ENCODE peak calls at places on chromosomes 12 and 14, in eight cellular contexts. Q is effector memory CD4-positive, alpha-beta T cell; E is transverse colon; C is aorta; L is endothelial cell of umbilical vein; M is left ventricle myocardium inferior; U is adipocyte; N is right atrium auricular region. B is an unnamed sample.

GRCh38 chr14:28902930-28903329 is 136.3 kb downstream of the FOXG1 start:
- DNase-seq in Q (no peak), E (no peak), C (no peak), L (no peak), M (no peak), U (peak; percentile 2), N (no peak), B (no peak)

GRCh38 chr14:38127784-38128183 is 79.9 kb upstream of the SSTR1 start:
- DNase-seq in Q (no peak), E (no peak), C (no peak), L (no peak), M (no peak), U (peak; percentile 48), N (no peak), B (no peak)

GRCh38 chr14:38078393-38078792 is 129.3 kb upstream of the SSTR1 start:
- DNase-seq in Q (peak; percentile 64), E (peak; percentile 12), C (no peak), L (no peak), M (no peak), U (no peak), N (no peak), B (no peak)

GRCh38 chr14:61891251-61891650 is 129.0 kb downstream of the SNAPC1 start:
- DNase-seq in Q (no peak), E (no peak), C (no peak), L (peak; percentile 14), M (no peak), U (peak; percentile 21), N (no peak), B (peak; percentile 1)

GRCh38 chr14:89661392-89661791 is 244.4 kb upstream of the FOXN3 start:
- DNase-seq in Q (no peak), E (peak; percentile 51), C (no peak), L (no peak), M (no peak), U (no peak), N (no peak), B (no peak)

GRCh38 chr14:73712540-73713141 is 1.5 kb downstream of the PNMA1 start:
- DNase-seq in Q (no peak), E (no peak), C (no peak), L (peak; percentile 35), M (no peak), U (peak; percentile 50), N (no peak), B (peak; percentile 26)

GRCh38 chr14:79732911-79733310 is 478.4 kb downstream of the DIO2 start:
- DNase-seq in Q (no peak), E (no peak), C (no peak), L (no peak), M (no peak), U (peak; percentile 14), N (no peak), B (no peak)

GRCh38 chr14:55297611-55298323 is 26.5 kb downstream of the FBXO34 start:
- DNase-seq in Q (no peak), E (peak; percentile 76), C (no peak), L (peak; percentile 60), M (no peak), U (no peak), N (no peak), B (no peak)

GRCh38 chr14:22155582-22155981 is 433.4 kb downstream of the DAD1 start:
- DNase-seq in Q (no peak), E (no peak), C (no peak), L (no peak), M (no peak), U (no peak), N (no peak), B (no peak)

GRCh38 chr14:64444984-64445845 is 20.1 kb upstream of the AKAP5 start:
- DNase-seq in Q (no peak), E (peak; percentile 45), C (peak; percentile 52), L (peak; percentile 84), M (no peak), U (peak; percentile 87), N (no peak), B (no peak)

GRCh38 chr14:101360045-101360931 is 201.0 kb upstream of the DIO3 start:
- DNase-seq in Q (no peak), E (peak; percentile 70), C (peak; percentile 55), L (no peak), M (peak; percentile 67), U (no peak), N (peak; percentile 80), B (no peak)

GRCh38 chr12:32903318-32903717 is 6.7 kb upstream of the PKP2 start:
- DNase-seq in Q (no peak), E (no peak), C (no peak), L (no peak), M (no peak), U (no peak), N (no peak), B (no peak)

GRCh38 chr14:49193365-49194050 is 392.7 kb downstream of the RPS29 start:
- DNase-seq in Q (no peak), E (no peak), C (no peak), L (no peak), M (no peak), U (no peak), N (no peak), B (no peak)

GRCh38 chr12:2417761-2418160 is 365.0 kb downstream of the CACNA1C start:
- DNase-seq in Q (no peak), E (no peak), C (no peak), L (no peak), M (no peak), U (no peak), N (no peak), B (no peak)

DNA sequence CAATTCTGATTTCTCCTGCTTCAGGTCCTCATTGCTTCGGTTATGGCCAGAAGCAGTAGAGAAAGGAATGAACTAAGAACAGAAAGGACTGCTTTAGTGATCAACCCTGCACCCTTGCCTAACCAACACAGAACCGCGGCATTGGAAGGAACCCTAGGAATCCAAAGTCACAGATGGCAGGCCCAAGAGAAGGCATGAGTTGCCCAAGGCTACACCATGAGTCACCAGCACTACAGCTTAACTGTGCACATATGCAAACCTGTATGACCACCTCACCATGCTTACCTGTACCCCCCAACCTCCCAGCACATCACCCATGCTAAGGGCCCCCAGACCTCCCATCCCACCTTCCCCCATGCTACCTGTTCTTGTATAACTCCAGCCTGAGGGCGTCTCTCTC is 25.9 kb upstream of the BLTP3B start:
- DNase-seq in Q (no peak), E (no peak), C (no peak), L (no peak), M (no peak), U (no peak), N (peak; percentile 9), B (no peak)
- H3K4me3 ChIP-seq in Q (no peak overlapping the region), E (no peak overlapping the region), C (no peak overlapping the region), L (no peak overlapping the region), M (no peak overlapping the region), U (no peak overlapping the region), N (no peak overlapping the region), B (no peak overlapping the region)

GRCh38 chr12:53539526-53539925 is 32.2 kb upstream of the NPFF start:
- DNase-seq in Q (no peak), E (no peak), C (no peak), L (no peak), M (no peak), U (no peak), N (no peak), B (no peak)

GRCh38 chr12:53533476-53533875 is 26.2 kb upstream of the NPFF start:
- DNase-seq in Q (no peak), E (no peak), C (no peak), L (no peak), M (no peak), U (no peak), N (no peak), B (no peak)

GRCh38 chr12:53543539-53543938 is 36.3 kb upstream of the NPFF start:
- DNase-seq in Q (no peak), E (peak; percentile 51), C (peak; percentile 63), L (peak; percentile 78), M (peak; percentile 28), U (peak; percentile 86), N (peak; percentile 64), B (peak; percentile 55)

GRCh38 chr12:53536962-53537361 is 29.7 kb upstream of the NPFF start:
- DNase-seq in Q (no peak), E (no peak), C (no peak), L (no peak), M (no peak), U (no peak), N (no peak), B (no peak)

DNA sequence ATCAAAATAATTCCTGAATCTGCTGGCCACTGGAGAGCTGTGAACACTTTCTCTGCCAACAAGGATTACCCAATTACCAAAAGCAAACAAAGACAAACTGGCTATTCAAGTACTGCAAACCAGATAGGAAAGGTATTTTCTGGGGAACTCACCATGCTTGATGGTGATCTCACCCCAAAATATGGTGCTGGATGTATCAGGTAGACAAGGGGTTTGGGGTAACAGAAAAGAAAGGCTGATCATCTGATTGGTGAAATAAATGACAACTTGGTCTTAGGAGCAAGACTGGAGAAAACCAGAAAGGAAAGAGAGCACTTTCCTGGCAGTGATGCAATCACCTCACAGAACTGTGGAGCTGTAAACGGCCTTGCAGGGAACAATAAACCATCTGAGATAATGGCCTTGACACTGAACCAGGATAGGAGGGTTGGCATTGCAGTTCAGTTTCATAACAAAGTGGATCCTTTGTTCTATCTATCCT is 31.0 kb upstream of the NPFF start:
- DNase-seq in Q (no peak), E (peak; percentile 48), C (no peak), L (peak; percentile 50), M (no peak), U (peak; percentile 73), N (no peak), B (no peak)
- H3K36me3 ChIP-seq in Q (peaks cover 48% of the 10 kb centered on the region), E (peaks cover 4% of the 10 kb centered on the region), C (peaks cover 1% of the 10 kb centered on the region), L (peaks cover 28% of the 10 kb centered on the region), M (peaks cover 89% of the 10 kb centered on the region), U (peaks cover 69% of the 10 kb centered on the region), N (peaks cover 80% of the 10 kb centered on the region), B (peaks cover 70% of the 10 kb centered on the region)

GRCh38 chr14:25869854-25870253 is 728.0 kb downstream of the NOVA1 start:
- DNase-seq in Q (no peak), E (no peak), C (no peak), L (no peak), M (no peak), U (no peak), N (no peak), B (no peak)

DNA sequence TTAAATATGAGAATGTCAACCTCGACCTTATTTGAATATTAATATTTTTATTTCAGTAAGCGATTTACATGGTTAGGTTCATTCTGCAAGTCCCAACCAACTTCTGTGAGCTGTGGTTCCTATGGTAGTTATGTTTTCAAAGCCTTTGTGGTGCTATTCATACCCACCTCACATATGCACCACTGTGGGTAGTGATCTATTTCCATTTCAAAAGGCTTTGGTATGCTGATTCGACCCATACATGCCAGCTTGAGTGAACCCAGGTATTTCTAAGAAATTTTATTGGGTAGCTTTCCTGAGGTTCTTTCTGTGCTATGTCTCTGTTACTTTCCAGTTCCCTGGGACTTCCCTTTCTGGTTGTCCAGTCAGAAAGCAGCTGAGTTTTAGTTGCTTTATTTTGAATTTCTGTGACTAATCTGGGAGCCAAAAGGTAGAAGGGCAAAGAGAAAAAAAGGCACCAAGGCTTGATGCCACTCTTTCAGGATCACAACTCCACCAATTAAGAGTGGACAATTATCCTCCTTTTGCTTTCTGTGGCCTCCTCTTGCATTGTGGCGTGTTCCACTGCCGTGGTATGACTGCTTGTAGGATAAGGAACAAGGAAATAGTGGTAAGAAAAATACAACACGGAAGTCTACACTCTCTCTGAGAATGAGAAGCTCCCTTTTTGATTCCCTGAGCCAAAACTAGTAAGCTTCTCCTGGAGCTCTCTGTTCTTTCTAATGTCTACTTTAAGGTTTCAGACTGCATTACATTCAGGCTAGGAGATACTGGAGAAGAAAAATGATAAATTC is 729.1 kb downstream of the NOVA1 start:
- DNase-seq in Q (no peak), E (no peak), C (no peak), L (no peak), M (no peak), U (no peak), N (no peak), B (no peak)
- H3K9me3 ChIP-seq in Q (no peaks in the 10 kb centered on the region), E (no peaks in the 10 kb centered on the region), C (no peaks in the 10 kb centered on the region), L (no peaks in the 10 kb centered on the region), M (no peaks in the 10 kb centered on the region), U (no peaks in the 10 kb centered on the region), N (no peaks in the 10 kb centered on the region), B (no peaks in the 10 kb centered on the region)

GRCh38 chr12:1318327-1319031 is 275.9 kb downstream of the FBXL14 start:
- DNase-seq in Q (no peak), E (no peak), C (no peak), L (no peak), M (no peak), U (peak; percentile 51), N (no peak), B (peak; percentile 75)
- H3K4me3 ChIP-seq in Q (no peak overlapping the region), E (no peak overlapping the region), C (no peak overlapping the region), L (no peak overlapping the region), M (peak overlapping the region; percentile 20), U (peak overlapping the region; percentile 67), N (no peak overlapping the region), B (no peak overlapping the region)

B was measured in MG63.